ENCODE peak calls at places on chromosome 22, in nine cellular contexts. Q is adrenal gland; J is stimulated activated CD8-positive, alpha-beta memory T cell treated with anti-CD3 and anti-CD28 coated beads, Interleukin-2, amount 100 ng/mL, for 1 hour; F is EL; V is transverse colon; A is stimulated activated CD4-positive, alpha-beta T cell treated with anti-CD3 and anti-CD28 coated beads, Interleukin-12 subunit alpha, Interleukin-12 subunit beta, amount 100 ng/mL, for 4 hours; K is HEK293T; L is cardiac fibroblast; X is GM23248. M is an unnamed sample.

GRCh38 chr22:36988075-36988474 is 31.2 kb downstream of the TST start:
- DNase-seq in F (no peak), V (no peak), Q (no peak), K (no peak), L (no peak), X (no peak), J (no peak), A (no peak), M (no peak)

GRCh38 chr22:35863432-35863831 is 145.8 kb downstream of the APOL5 start:
- DNase-seq in K (no peak), Q (no peak), L (no peak), V (no peak), X (no peak), J (no peak), A (no peak), F (no peak), M (no peak)

GRCh38 chr22:28812491-28812890 is 12.1 kb upstream of the XBP1 start:
- DNase-seq in J (no peak), F (no peak), K (no peak), L (no peak), X (no peak), A (no peak), V (no peak), Q (no peak), M (no peak)

GRCh38 chr22:36589856-36590255 is 60.9 kb upstream of the EIF3D start:
- DNase-seq in J (no peak), V (no peak), Q (no peak), F (no peak), L (no peak), X (no peak), K (no peak), A (no peak), M (no peak)

GRCh38 chr22:19086944-19087343 is 35.3 kb downstream of the DGCR2 start:
- DNase-seq in K (no peak), L (peak), F (peak), V (no peak), J (no peak), Q (no peak), A (no peak), X (peak), M (no peak)

GRCh38 chr22:32336185-32336603 is 21.5 kb upstream of the RFPL3 start:
- DNase-seq in F (no peak), Q (no peak), X (no peak), V (no peak), L (no peak), J (no peak), A (no peak), K (no peak), M (no peak)

GRCh38 chr22:43110444-43110926 is at the start of gene BIK:
- DNase-seq in L (peak), A (peak), V (peak), F (peak), J (peak), Q (peak), K (peak), X (peak), M (peak)

GRCh38 chr22:39178206-39179111 is 26.0 kb upstream of the CBX7 start:
- DNase-seq in A (no peak), L (peak), V (no peak), F (peak), X (peak), Q (no peak), J (no peak), K (no peak), M (no peak)

GRCh38 chr22:23144926-23145906 is at the start of gene RAB36:
- DNase-seq in K (peak), V (peak), A (peak), L (peak), F (peak), X (peak), J (peak), Q (peak), M (peak)

GRCh38 chr22:19287889-19288288 is 3.6 kb downstream of the CLTCL1 start:
- DNase-seq in F (peak), X (peak), J (no peak), L (peak), V (no peak), Q (no peak), A (no peak), K (no peak), M (no peak)

GRCh38 chr22:49966716-49967332 is 6.3 kb downstream of the PIM3 start:
- DNase-seq in Q (peak), J (no peak), X (no peak), V (peak), F (no peak), K (no peak), A (peak), L (peak), M (peak)

GRCh38 chr22:44088976-44089570 is 65.0 kb downstream of the PARVB start:
- DNase-seq in K (no peak), Q (peak), A (no peak), J (no peak), V (peak), F (peak), X (peak), L (peak), M (peak)

GRCh38 chr22:22195265-22196017 is 49.1 kb upstream of the VPREB1 start:
- DNase-seq in A (peak), J (peak), F (peak), L (peak), K (peak), X (peak), Q (peak), V (peak), M (no peak)

GRCh38 chr22:23054531-23055257 is 15.6 kb upstream of the GNAZ start:
- DNase-seq in J (no peak), F (no peak), Q (no peak), V (no peak), K (no peak), A (no peak), X (no peak), L (no peak), M (no peak)

GRCh38 chr22:44673406-44673805 is 28.6 kb upstream of the PRR5 start:
- DNase-seq in V (no peak), J (no peak), X (no peak), A (no peak), Q (no peak), K (no peak), L (no peak), F (no peak), M (no peak)